ENCODE peak calls at places on chromosomes 13 and 19, in four cellular contexts. Z, E, N and A are unnamed samples.

GRCh38 chr13:98869408-98870090 is 108.3 kb downstream of the DOCK9 start:
- DNase-seq in E (peak), Z (no peak), N (no peak), A (no peak)

GRCh38 chr19:14556662-14557188 is 15.1 kb downstream of the NDUFB7 start:
- DNase-seq in N (peak), E (peak), Z (peak), A (peak)

GRCh38 chr19:4647676-4648644 is 8.6 kb downstream of the TNFAIP8L1 start:
- DNase-seq in N (no peak), Z (peak), E (peak), A (no peak)

GRCh38 chr13:97327521-97328221 is 105.5 kb downstream of the MBNL2 start:
- DNase-seq in Z (no peak), E (no peak), N (no peak), A (no peak)

GRCh38 chr13:112442483-112443090 is 66.4 kb downstream of the SPACA7 start:
- DNase-seq in Z (no peak), N (peak), E (no peak), A (no peak)

GRCh38 chr19:29685326-29685725 is 20.1 kb downstream of the PLEKHF1 start:
- DNase-seq in Z (no peak), E (no peak), N (no peak), A (no peak)

GRCh38 chr13:44174769-44175425 is 198.7 kb upstream of the SERP2 start:
- DNase-seq in Z (no peak), N (no peak), E (no peak), A (no peak)

GRCh38 chr19:41705393-41706174 is 2.8 kb upstream of the CEACAM5 start:
- DNase-seq in E (no peak), N (peak), Z (no peak), A (peak)

GRCh38 chr13:44373601-44374347 is at the start of gene SERP2:
- DNase-seq in N (no peak), E (peak), Z (no peak), A (no peak)

GRCh38 chr19:31781542-31781941 is 432.3 kb upstream of the TSHZ3 start:
- DNase-seq in Z (no peak), N (no peak), E (no peak), A (no peak)

GRCh38 chr19:35271546-35271945 is 2.8 kb downstream of the USF2 start:
- DNase-seq in E (no peak), Z (no peak), N (no peak), A (no peak)

GRCh38 chr19:10516671-10517286 is 468 bp downstream of the S1PR5 start:
- DNase-seq in E (no peak), N (no peak), Z (no peak), A (peak)

GRCh38 chr19:55482128-55482961 is 2.6 kb upstream of the NAT14 start:
- DNase-seq in Z (no peak), N (no peak), E (no peak), A (no peak)

GRCh38 chr19:28472111-28472510 is 740.8 kb downstream of the UQCRFS1 start:
- DNase-seq in E (no peak), N (no peak), Z (no peak), A (no peak)

GRCh38 chr13:112113851-112114250 is 46.9 kb downstream of the SOX1 start:
- DNase-seq in Z (no peak), E (no peak), N (no peak), A (no peak)

GRCh38 chr13:50721664-50721976 is 121.9 kb downstream of the DLEU7 start:
- DNase-seq in N (no peak), Z (no peak), E (no peak), A (no peak)

GRCh38 chr19:50358483-50359431 is 6.7 kb downstream of the NAPSA start:
- DNase-seq in E (peak), N (no peak), Z (no peak), A (no peak)

GRCh38 chr13:74329978-74330377 is 195.8 kb upstream of the KLF12 start:
- DNase-seq in E (no peak), N (no peak), Z (no peak), A (no peak)

GRCh38 chr19:58182577-58182988 is 278 bp upstream of the ZNF274 start:
- DNase-seq in N (no peak), E (no peak), Z (no peak), A (peak)

GRCh38 chr13:92573467-92574057 is 653.0 kb upstream of the GPC6 start:
- DNase-seq in Z (no peak), E (no peak), N (no peak), A (peak)

GRCh38 chr19:50422397-50423278 is 3.9 kb downstream of the SPIB start:
- DNase-seq in N (no peak), Z (no peak), E (no peak), A (no peak)

GRCh38 chr13:23180711-23181110 is at the start of gene SGCG:
- DNase-seq in N (no peak), E (no peak), Z (no peak), A (no peak)

GRCh38 chr19:50933640-50934039 is 19.2 kb downstream of the KLK5 start:
- DNase-seq in N (no peak), E (no peak), Z (no peak), A (no peak)

GRCh38 chr13:48504606-48505369 is 28.1 kb downstream of the RCBTB2 start:
- DNase-seq in Z (no peak), E (no peak), N (no peak), A (no peak)

GRCh38 chr13:85277753-85278152 is 521.5 kb downstream of the SLITRK6 start:
- DNase-seq in N (no peak), E (no peak), Z (no peak), A (no peak)

GRCh38 chr19:46878613-46879375 is 18.0 kb downstream of the ARHGAP35 start:
- DNase-seq in Z (no peak), E (no peak), N (no peak), A (no peak)

GRCh38 chr13:94305463-94305862 is 174.0 kb downstream of the DCT start:
- DNase-seq in Z (no peak), N (no peak), E (peak), A (no peak)

GRCh38 chr13:42239644-42240043 is 32.3 kb upstream of the AKAP11 start:
- DNase-seq in Z (no peak), N (no peak), E (no peak), A (no peak)
- TF ChIP-seq POLR2A in Z (no peak), N (no peak), E (no peak), A (no peak)

GRCh38 chr13:32582991-32583390 is 3.3 kb upstream of the PDS5B start:
- DNase-seq in N (no peak), E (no peak), Z (no peak), A (no peak)

GRCh38 chr13:32587774-32588165 is 1.5 kb downstream of the PDS5B start:
- DNase-seq in E (no peak), N (no peak), Z (no peak), A (no peak)

GRCh38 chr13:32585625-32586021 is 629 bp upstream of the PDS5B start:
- DNase-seq in Z (no peak), N (no peak), E (peak), A (no peak)

GRCh38 chr13:32587014-32587773 is 942 bp downstream of the PDS5B start:
- DNase-seq in Z (peak), N (peak), E (peak), A (peak)

GRCh38 chr13:32586022-32586900 is at the start of gene PDS5B:
- DNase-seq in E (peak), Z (peak), N (peak), A (peak)
- TF ChIP-seq POLR2A in E (peak), Z (peak), N (no peak), A (peak)

GRCh38 chr13:29593605-29594297 is 1.7 kb downstream of the SLC7A1 start:
- DNase-seq in N (no peak), Z (no peak), E (no peak), A (no peak)

GRCh38 chr13:29596064-29596418 is 553 bp upstream of the SLC7A1 start:
- DNase-seq in N (no peak), Z (no peak), E (no peak), A (no peak)

GRCh38 chr13:29594710-29595379 is 643 bp downstream of the SLC7A1 start:
- DNase-seq in N (peak), E (peak), Z (peak), A (no peak)

GRCh38 chr13:29595380-29596063 is at the start of gene SLC7A1:
- DNase-seq in Z (peak), E (peak), N (peak), A (peak)

GRCh38 chr13:29594310-29594709 is 1.2 kb downstream of the SLC7A1 start:
- DNase-seq in Z (no peak), E (peak), N (no peak), A (peak)
- TF ChIP-seq POLR2A in Z (no peak), E (no peak), N (no peak), A (no peak)

GRCh38 chr19:19111967-19112580 is 26.2 kb downstream of the TMEM161A start:
- DNase-seq in Z (no peak), E (no peak), N (no peak), A (no peak)
- TF ChIP-seq POLR2A in Z (no peak), E (no peak), N (no peak), A (no peak)

GRCh38 chr19:1412995-1413889 is 5.9 kb downstream of the DAZAP1 start:
- DNase-seq in Z (no peak), E (no peak), N (no peak), A (no peak)
- TF ChIP-seq POLR2A in Z (no peak), E (no peak), N (no peak), A (no peak)

GRCh38 chr19:3338541-3339181 is 27.7 kb upstream of the NFIC start:
- DNase-seq in Z (no peak), E (peak), N (peak), A (no peak)

GRCh38 chr19:3335431-3336350 is 30.7 kb upstream of the NFIC start:
- DNase-seq in Z (no peak), E (peak), N (peak), A (no peak)

GRCh38 chr19:3333662-3334061 is 32.7 kb upstream of the NFIC start:
- DNase-seq in E (no peak), Z (no peak), N (no peak), A (no peak)

GRCh38 chr19:3336351-3336679 is 30.1 kb upstream of the NFIC start:
- DNase-seq in Z (no peak), N (no peak), E (no peak), A (no peak)

GRCh38 chr19:3336680-3337523 is 29.5 kb upstream of the NFIC start:
- DNase-seq in Z (peak), E (peak), N (peak), A (no peak)
- TF ChIP-seq POLR2A in Z (no peak), E (peak), N (no peak), A (no peak)

DNA sequence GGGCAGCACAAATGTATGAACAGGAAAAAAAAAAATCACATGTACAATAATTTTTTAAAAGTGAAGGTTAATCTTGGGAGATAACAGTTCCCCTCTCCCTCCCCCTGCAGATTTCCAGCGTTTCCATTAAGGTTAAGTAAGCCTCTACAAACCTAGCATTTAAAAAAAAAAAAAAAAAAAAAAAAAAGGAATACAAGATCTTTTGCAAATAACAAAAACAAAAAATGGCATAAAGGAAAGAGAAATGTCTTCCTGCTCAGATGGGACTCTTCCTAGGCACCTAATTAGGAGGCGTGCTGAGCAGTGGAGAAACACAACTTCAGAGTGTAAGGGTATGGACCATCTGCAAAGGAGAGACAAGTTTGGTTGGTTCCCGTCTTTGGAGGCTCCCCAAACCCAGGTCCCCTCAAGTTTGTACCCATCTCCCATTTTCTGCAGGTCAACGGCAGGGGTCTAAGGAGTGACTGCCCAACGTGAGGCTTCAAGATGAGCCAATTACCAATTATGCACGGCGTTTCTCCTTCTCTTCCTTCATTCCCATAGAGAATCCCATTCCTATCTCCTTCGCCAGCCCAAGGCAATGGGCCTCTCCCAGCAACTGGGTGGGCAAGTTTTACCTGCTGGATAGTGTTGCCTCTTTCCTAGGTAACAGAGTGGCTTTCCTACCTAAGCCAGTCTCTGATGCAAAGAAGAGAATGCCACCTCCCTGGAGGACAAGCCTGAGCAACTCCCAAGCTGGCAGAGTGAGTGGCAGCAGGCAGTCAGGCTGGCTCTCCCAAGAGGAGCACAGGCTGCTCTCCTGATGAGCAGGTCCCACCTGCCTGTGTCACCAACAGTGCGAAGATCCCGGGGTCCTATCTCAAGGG is 5.1 kb upstream of the ECH1 start:
- DNase-seq in N (no peak), Z (no peak), E (no peak), A (no peak)
- TF ChIP-seq POLR2A in N (no peak), Z (no peak), E (no peak), A (no peak)

GRCh38 chr19:48858984-48859710 is 9.3 kb downstream of the PLEKHA4 start:
- DNase-seq in N (no peak), E (no peak), Z (no peak), A (no peak)
- TF ChIP-seq POLR2A in N (no peak), E (no peak), Z (no peak), A (no peak)